ENCODE peak calls at places on chromosomes 12 and 14, in seven cellular contexts. J is cardiac muscle cell; T is activated CD8-positive, alpha-beta memory T cell treated with anti-CD3 and anti-CD28 coated beads for 48 hours; P is stimulated activated CD8-positive, alpha-beta memory T cell treated with anti-CD3 and anti-CD28 coated beads, Interleukin-15, amount 100 ng/mL, for 24 hours; Y is stimulated activated CD4-positive, alpha-beta T cell treated with anti-CD3 and anti-CD28 coated beads, Interleukin-15, amount 100 ng/mL, for 24 hours; U is left kidney; C is CD4-positive, alpha-beta memory T cell. W is an unnamed sample.
A peak's percentile ranks its signal among the peaks of the same experiment; 100 is the strongest.

GRCh38 chr12:29149691-29150382 is 759 bp downstream of the FAR2 start:
- DNase-seq in J (no peak), T (peak; percentile 12), P (no peak), Y (no peak), U (peak; percentile 66), C (peak; percentile 19), W (no peak)

GRCh38 chr12:124007810-124008570 is 35.0 kb downstream of the ZNF664 start:
- DNase-seq in J (no peak), T (no peak), P (no peak), Y (no peak), U (peak; percentile 67), C (no peak), W (no peak)

GRCh38 chr14:101120636-101121398 is 217.3 kb upstream of the RTL1 start:
- DNase-seq in J (no peak), T (no peak), P (no peak), Y (peak; percentile 27), U (no peak), C (no peak), W (peak; percentile 78)

GRCh38 chr12:41619705-41620104 is 431.6 kb downstream of the PDZRN4 start:
- DNase-seq in J (no peak), T (no peak), P (no peak), Y (no peak), U (peak; percentile 11), C (no peak), W (peak; percentile 55)

GRCh38 chr12:54195736-54196347 is 7.1 kb upstream of the SMUG1 start:
- DNase-seq in J (no peak), T (no peak), P (no peak), Y (no peak), U (peak; percentile 97), C (no peak), W (peak; percentile 72)

GRCh38 chr12:76010732-76011458 is 20.7 kb downstream of the PHLDA1 start:
- DNase-seq in J (no peak), T (no peak), P (no peak), Y (no peak), U (no peak), C (no peak), W (peak; percentile 47)

GRCh38 chr14:89630096-89630829 is 213.2 kb upstream of the FOXN3 start:
- DNase-seq in J (no peak), T (no peak), P (no peak), Y (no peak), U (no peak), C (no peak), W (no peak)

GRCh38 chr14:96762650-96763049 is 34.5 kb upstream of the VRK1 start:
- DNase-seq in J (peak; percentile 79), T (no peak), P (no peak), Y (no peak), U (peak; percentile 91), C (peak; percentile 63), W (peak; percentile 85)

GRCh38 chr14:78933948-78934524 is 763.9 kb downstream of the NRXN3 start:
- DNase-seq in J (peak; percentile 33), T (no peak), P (no peak), Y (no peak), U (peak; percentile 53), C (no peak), W (peak; percentile 55)

GRCh38 chr12:87813476-87814234 is 215.5 kb downstream of the C12orf50 start:
- DNase-seq in J (no peak), T (no peak), P (no peak), Y (no peak), U (no peak), C (no peak), W (no peak)

GRCh38 chr14:81256289-81256960 is 35.7 kb upstream of the GTF2A1 start:
- DNase-seq in J (no peak), T (no peak), P (no peak), Y (no peak), U (no peak), C (no peak), W (no peak)

W was measured in NCI-H69.